ENCODE peak calls at places on chromosomes 12 and 14, in four cellular contexts. Q is NCI-H2171, O is smooth muscle cell of the brain vasculature, E is mesenchymal stem cell. K is an unnamed sample.

GRCh38 chr12:55060970-55061543 is 41.3 kb downstream of the NEUROD4 start:
- DNase-seq in Q (peak), O (no peak), E (no peak), K (no peak)

GRCh38 chr12:75058228-75058627 is 151.4 kb downstream of the KCNC2 start:
- DNase-seq in Q (no peak), O (no peak), E (no peak), K (no peak)

GRCh38 chr14:24921903-24922302 is 128.0 kb downstream of the STXBP6 start:
- DNase-seq in Q (no peak), O (no peak), E (peak), K (no peak)

GRCh38 chr14:55077691-55078151 is 26.3 kb downstream of the MAPK1IP1L start:
- DNase-seq in Q (no peak), O (no peak), E (no peak), K (no peak)

GRCh38 chr12:30582943-30583342 is 112.7 kb downstream of the IPO8 start:
- DNase-seq in Q (no peak), O (no peak), E (no peak), K (no peak)

GRCh38 chr12:64946132-64946829 is 121.8 kb downstream of the TBC1D30 start:
- DNase-seq in Q (no peak), O (no peak), E (peak), K (no peak)

GRCh38 chr12:113098428-113099028 is 37.0 kb downstream of the RASAL1 start:
- DNase-seq in Q (peak), O (peak), E (peak), K (peak)

GRCh38 chr14:31530136-31530535 is 31.1 kb upstream of the NUBPL start:
- DNase-seq in Q (no peak), O (no peak), E (peak), K (no peak)

GRCh38 chr12:5232826-5233500 is 189.3 kb downstream of the KCNA5 start:
- DNase-seq in Q (no peak), O (no peak), E (no peak), K (no peak)

GRCh38 chr12:111034148-111034910 is 114.0 kb upstream of the MYL2 start:
- DNase-seq in Q (peak), O (no peak), E (no peak), K (no peak)

GRCh38 chr14:88551936-88552565 is 2.8 kb downstream of the PTPN21 start:
- DNase-seq in Q (no peak), O (no peak), E (peak), K (no peak)

GRCh38 chr12:105887131-105887530 is 251.6 kb downstream of the NUAK1 start:
- DNase-seq in Q (no peak), O (no peak), E (no peak), K (no peak)

GRCh38 chr12:66456622-66457021 is 154.3 kb downstream of the HELB start:
- DNase-seq in Q (no peak), O (no peak), E (no peak), K (no peak)

GRCh38 chr12:14416658-14417057 is 51.2 kb downstream of the ATF7IP start:
- DNase-seq in Q (peak), O (peak), E (peak), K (no peak)

GRCh38 chr14:83870556-83870955 is 1659.4 kb upstream of the FLRT2 start:
- DNase-seq in Q (no peak), O (no peak), E (no peak), K (no peak)

GRCh38 chr14:77065851-77066554 is 32.1 kb upstream of the CIPC start:
- DNase-seq in Q (no peak), O (no peak), E (no peak), K (no peak)

GRCh38 chr12:52285172-52285745 is 6.1 kb downstream of the KRT81 start:
- DNase-seq in Q (no peak), O (no peak), E (no peak), K (no peak)

K was measured in GM12891.